ENCODE peak calls at places on chromosomes 5 and 9, in ten cellular contexts. K is lower lobe of right lung, R is frontal cortex, W is Calu3, N is heart right ventricle, Z is hypothalamus, H is IMR-90, J is adipocyte, Y is M059J, G is GM04504. M is an unnamed sample.
A peak's percentile ranks its signal among the peaks of the same experiment; 100 is the strongest.

GRCh38 chr5:93193756-93194155 is 387.3 kb downstream of the NR2F1-AS1 start:
- DNase-seq in K (no peak), R (no peak), W (no peak), N (no peak), Z (no peak), H (peak; percentile 36), J (peak; percentile 29), Y (peak; percentile 72), G (no peak), M (no peak)

GRCh38 chr5:7622498-7622897 is 226.6 kb downstream of the ADCY2 start:
- DNase-seq in K (no peak), R (no peak), W (no peak), N (no peak), Z (no peak), H (no peak), J (no peak), Y (no peak), G (no peak), M (no peak)

GRCh38 chr5:41925555-41925946 is 470 bp downstream of the FBXO4 start:
- DNase-seq in K (no peak), R (peak; percentile 10), W (peak; percentile 24), N (no peak), Z (peak; percentile 16), H (peak; percentile 24), J (no peak), Y (peak; percentile 54), G (no peak), M (peak; percentile 50)

GRCh38 chr9:135188681-135189151 is 101.2 kb downstream of the OLFM1 start:
- DNase-seq in K (no peak), R (no peak), W (no peak), N (no peak), Z (no peak), H (no peak), J (no peak), Y (no peak), G (no peak), M (no peak)

GRCh38 chr5:164335837-164336236 is 830.4 kb downstream of the MAT2B start:
- DNase-seq in K (no peak), R (no peak), W (no peak), N (no peak), Z (no peak), H (peak; percentile 84), J (peak; percentile 77), Y (peak; percentile 16), G (no peak), M (peak; percentile 70)

GRCh38 chr5:165328856-165329255 is 1823.4 kb downstream of the MAT2B start:
- DNase-seq in K (no peak), R (no peak), W (no peak), N (no peak), Z (no peak), H (peak; percentile 33), J (peak; percentile 3), Y (no peak), G (no peak), M (peak; percentile 5)

GRCh38 chr5:133404724-133405123 is 207.6 kb downstream of the FSTL4 start:
- DNase-seq in K (no peak), R (no peak), W (no peak), N (no peak), Z (no peak), H (no peak), J (no peak), Y (peak; percentile 54), G (no peak), M (peak; percentile 36)

GRCh38 chr5:151825445-151825844 is 53.7 kb downstream of the G3BP1 start:
- DNase-seq in K (no peak), R (peak; percentile 13), W (peak; percentile 70), N (no peak), Z (no peak), H (peak; percentile 69), J (peak; percentile 89), Y (peak; percentile 56), G (no peak), M (peak; percentile 75)

GRCh38 chr5:120690621-120691407 is 226.7 kb downstream of the PRR16 start:
- DNase-seq in K (no peak), R (no peak), W (no peak), N (no peak), Z (no peak), H (no peak), J (no peak), Y (peak; percentile 30), G (no peak), M (peak; percentile 10)

GRCh38 chr9:129145841-129146292 is 32.2 kb downstream of the IER5L start:
- DNase-seq in K (no peak), R (no peak), W (no peak), N (peak; percentile 63), Z (no peak), H (peak; percentile 94), J (peak; percentile 69), Y (peak; percentile 93), G (no peak), M (peak; percentile 86)

GRCh38 chr5:39074009-39074886 is at the start of gene RICTOR:
- DNase-seq in K (peak; percentile 95), R (peak; percentile 94), W (peak; percentile 92), N (peak; percentile 95), Z (peak; percentile 82), H (peak; percentile 82), J (peak; percentile 97), Y (peak; percentile 86), G (peak; percentile 73), M (peak; percentile 73)